ENCODE peak calls at places on chromosome 16, in seven cellular contexts. S, E, L, U, F, D and T are unnamed samples.

GRCh38 chr16:4309102-4309832 is 6.6 kb upstream of the GLIS2 start:
- DNase-seq in S (no peak), E (no peak), L (no peak), U (no peak), F (no peak), D (no peak), T (no peak)

GRCh38 chr16:20307791-20308190 is 19.5 kb downstream of the GP2 start:
- DNase-seq in S (no peak), E (no peak), L (no peak), U (no peak), F (no peak), D (no peak), T (no peak)

GRCh38 chr16:47905771-47906170 is 250.0 kb downstream of the ABCC12 start:
- DNase-seq in S (no peak), E (no peak), L (no peak), U (no peak), F (no peak), D (no peak), T (no peak)

GRCh38 chr16:4702466-4702808 is 9.1 kb downstream of the NUDT16L1 start:
- DNase-seq in S (no peak), E (no peak), L (no peak), U (no peak), F (no peak), D (no peak), T (no peak)

GRCh38 chr16:76696876-76697275 is 419.7 kb downstream of the CNTNAP4 start:
- DNase-seq in S (no peak), E (no peak), L (no peak), U (no peak), F (no peak), D (no peak), T (no peak)

GRCh38 chr16:25289466-25289865 is 31.8 kb upstream of the ZKSCAN2 start:
- DNase-seq in S (no peak), E (no peak), L (no peak), U (no peak), F (no peak), D (no peak), T (no peak)

GRCh38 chr16:78386925-78387324 is 287.5 kb downstream of the WWOX start:
- DNase-seq in S (no peak), E (no peak), L (no peak), U (no peak), F (no peak), D (no peak), T (no peak)

GRCh38 chr16:68859827-68860226 is 16.5 kb downstream of the TANGO6 start:
- DNase-seq in S (no peak), E (no peak), L (no peak), U (no peak), F (no peak), D (no peak), T (no peak)

GRCh38 chr16:10579965-10580918 is at the start of gene EMP2:
- DNase-seq in S (peak), E (no peak), L (peak), U (peak), F (no peak), D (peak), T (peak)

GRCh38 chr16:35573407-35573806 is 2114.0 kb downstream of the TP53TG3F start:
- DNase-seq in S (no peak), E (no peak), L (no peak), U (no peak), F (no peak), D (no peak), T (no peak)

GRCh38 chr16:76854234-76854633 is 336.8 kb upstream of the MON1B start:
- DNase-seq in S (no peak), E (no peak), L (no peak), U (peak), F (no peak), D (no peak), T (no peak)

GRCh38 chr16:86664518-86665318 is 86.4 kb downstream of the FOXL1 start:
- DNase-seq in S (peak), E (no peak), L (no peak), U (no peak), F (no peak), D (no peak), T (no peak)

GRCh38 chr16:46496701-46497100 is 124.5 kb downstream of the SHCBP1 start:
- DNase-seq in S (no peak), E (no peak), L (no peak), U (no peak), F (no peak), D (no peak), T (no peak)

DNA sequence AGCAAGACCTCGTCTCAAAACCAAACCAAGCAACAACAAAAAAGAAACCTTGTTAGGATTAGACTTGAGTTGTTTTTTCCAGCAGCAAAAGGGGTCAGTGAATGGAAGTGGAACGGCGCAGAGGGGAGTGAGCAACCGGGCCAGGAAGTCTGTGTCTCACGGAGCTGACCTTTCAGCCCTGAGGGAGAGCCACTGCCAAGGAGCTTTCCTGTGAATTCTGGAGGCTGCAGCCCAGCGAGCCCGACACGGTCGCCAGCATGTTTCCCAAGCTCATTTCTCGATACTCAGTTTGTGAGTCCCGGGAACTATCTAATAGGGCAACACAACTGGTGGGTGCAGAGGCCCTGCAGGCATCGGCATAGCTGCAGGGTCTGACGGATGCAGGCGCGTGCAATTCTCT is 19.6 kb downstream of the TELO2 start:
- DNase-seq in S (no peak), E (no peak), L (no peak), U (no peak), F (no peak), D (no peak), T (no peak)
- TF ChIP-seq POLR2AphosphoS5 in S (no peak), E (no peak), L (no peak), U (no peak), F (no peak), D (peak), T (no peak)

DNA sequence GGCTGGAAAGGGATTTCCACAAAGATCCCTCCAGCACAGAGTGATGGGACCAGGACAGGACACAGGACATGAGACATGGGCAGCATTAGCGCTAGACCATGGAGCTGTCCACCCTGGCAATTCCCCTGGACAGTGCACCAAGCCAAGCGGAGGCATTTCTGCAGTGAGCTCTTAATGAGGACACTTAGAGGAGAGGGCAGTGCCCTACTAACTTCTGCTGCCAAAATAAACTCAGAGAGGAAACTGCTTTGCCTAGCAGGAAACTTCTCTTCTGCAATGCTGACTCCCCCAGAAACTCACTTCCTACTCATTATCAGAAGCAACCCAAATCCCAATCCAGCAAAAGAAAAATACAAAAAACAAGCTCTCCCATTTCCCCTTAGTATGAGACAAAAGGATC is 119.2 kb downstream of the HS3ST2 start:
- DNase-seq in S (no peak), E (peak), L (no peak), U (no peak), F (no peak), D (no peak), T (no peak)
- TF ChIP-seq POLR2AphosphoS5 in S (no peak), E (no peak), L (no peak), U (no peak), F (no peak), D (no peak), T (no peak)

DNA sequence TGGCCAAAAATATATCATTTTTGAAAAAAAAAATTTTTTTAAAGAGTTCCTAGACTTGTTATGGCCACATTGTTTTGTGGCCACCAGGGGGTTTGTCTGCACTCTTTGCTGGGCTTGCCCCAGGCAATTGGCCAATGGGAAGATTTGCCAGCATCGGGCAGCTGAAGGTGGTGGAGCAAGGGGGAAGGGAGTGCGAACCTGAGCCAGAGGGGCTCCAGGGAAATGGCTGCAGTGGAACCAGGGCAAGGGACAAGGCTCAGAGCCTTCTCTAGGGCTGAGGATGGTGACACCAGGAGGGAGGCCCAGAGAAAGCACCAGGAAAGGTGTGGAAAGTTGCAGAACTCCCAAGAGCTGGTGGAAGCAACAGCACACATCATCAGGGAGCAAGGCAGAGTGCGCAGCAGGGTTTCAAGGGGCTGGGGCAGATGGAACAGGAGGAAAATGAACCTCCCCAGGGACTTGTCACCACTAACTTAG is 15.5 kb upstream of the CMIP start:
- DNase-seq in S (peak), E (peak), L (no peak), U (peak), F (no peak), D (no peak), T (no peak)
- TF ChIP-seq POLR2AphosphoS5 in S (no peak), E (no peak), L (no peak), U (no peak), F (no peak), D (no peak), T (no peak)

GRCh38 chr16:26816885-26817571 is 249.7 kb upstream of the C16orf82 start:
- DNase-seq in S (no peak), E (no peak), L (no peak), U (no peak), F (no peak), D (no peak), T (no peak)
- TF ChIP-seq POLR2AphosphoS5 in S (no peak), E (no peak), L (no peak), U (no peak), F (no peak), D (no peak), T (no peak)

DNA sequence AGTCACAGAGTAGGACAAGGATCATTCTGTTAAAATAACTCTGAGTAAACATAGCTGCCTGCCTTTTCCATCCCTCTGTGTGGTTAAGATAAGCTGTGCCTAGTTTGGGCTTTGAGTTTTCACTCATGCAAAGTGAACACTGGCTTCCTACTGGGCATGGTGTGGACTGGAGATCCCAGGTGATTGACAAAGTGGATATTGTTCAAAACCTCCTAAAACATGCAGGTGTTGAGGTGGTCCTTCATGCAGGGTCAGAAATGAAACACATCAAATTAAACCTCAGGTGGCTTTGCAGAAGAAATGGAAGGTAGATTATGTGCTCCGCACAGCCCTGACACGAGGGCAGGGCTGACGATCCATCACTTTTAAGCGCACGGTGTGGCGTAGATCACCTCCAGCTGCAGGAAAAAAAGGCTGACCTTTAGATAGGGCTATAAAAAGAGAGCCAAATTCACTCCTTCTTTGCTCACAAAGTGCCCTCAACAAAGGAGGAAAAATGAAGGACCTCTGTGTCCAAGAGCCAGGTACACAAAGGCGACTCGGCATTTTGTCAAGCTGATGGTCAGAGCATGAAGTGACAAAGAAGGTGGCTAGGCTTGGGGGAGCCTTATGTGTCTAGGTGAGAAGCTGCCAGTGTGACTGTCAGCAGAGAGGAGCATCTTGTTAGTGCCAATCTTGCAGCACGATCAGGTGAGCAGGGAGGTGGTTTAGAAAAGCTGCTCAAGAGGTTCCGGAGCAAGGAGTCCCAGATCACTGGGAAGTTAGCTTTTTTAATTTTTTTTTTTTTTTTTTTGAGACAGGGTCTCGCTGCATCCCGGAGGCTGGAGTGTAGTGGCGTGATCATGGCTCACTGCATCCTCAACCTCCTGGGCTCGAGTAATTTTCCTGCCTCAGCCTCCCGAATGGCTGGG is 19.9 kb upstream of the ITPRIPL2 start:
- DNase-seq in S (no peak), E (no peak), L (no peak), U (no peak), F (no peak), D (no peak), T (no peak)
- TF ChIP-seq POLR2AphosphoS5 in S (no peak), E (no peak), L (no peak), U (no peak), F (no peak), D (no peak), T (no peak)

DNA sequence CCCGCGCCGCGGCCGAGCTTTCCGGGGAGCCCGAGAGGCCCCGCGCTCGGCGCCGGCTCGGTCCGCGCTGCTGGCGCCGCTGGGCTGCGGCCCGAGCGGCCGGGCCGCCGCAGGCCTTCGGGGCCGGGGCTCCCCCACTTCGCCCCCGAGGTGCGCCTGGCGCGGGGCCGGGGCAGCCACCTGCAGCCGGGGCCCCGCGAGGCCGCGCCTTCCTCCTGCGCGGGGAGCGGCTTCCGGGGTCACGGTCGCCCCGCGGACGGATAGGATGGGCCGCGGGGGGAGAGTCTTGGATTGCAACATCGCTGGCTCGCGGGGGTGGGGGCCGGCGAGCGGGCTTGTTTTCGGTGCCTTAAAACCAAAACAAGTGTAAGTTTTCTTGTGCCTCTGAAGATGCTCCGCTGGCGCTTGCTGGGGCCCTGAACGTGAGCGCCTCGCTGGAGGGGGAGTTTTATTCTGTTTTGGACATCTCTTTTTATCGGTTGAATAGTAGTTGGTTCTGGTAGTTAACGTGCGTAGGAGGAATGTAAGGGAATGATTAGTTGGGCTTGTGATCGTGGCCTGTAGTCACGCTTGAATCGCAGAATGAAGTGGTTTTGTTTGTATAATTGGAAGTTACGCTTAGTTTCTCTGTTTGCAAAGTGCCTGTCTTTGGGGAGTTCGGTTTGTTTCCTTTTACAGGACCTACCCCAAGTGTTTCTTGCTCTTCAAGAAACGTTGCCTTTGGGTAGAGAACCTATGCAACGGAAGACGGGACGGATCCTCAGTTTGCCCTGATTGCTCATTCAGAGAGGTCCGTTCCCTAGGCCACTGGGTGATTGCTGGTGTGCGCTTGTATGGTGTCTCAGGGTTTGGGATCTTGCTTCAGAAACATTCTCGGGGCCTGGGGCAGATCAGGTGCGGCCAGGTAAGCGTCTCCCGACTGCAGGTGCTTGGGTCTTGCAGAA is 724 bp downstream of the UBE2I start:
- DNase-seq in S (peak), E (peak), L (no peak), U (peak), F (no peak), D (peak), T (no peak)
- TF ChIP-seq POLR2AphosphoS5 in S (no peak), E (no peak), L (peak), U (no peak), F (peak), D (no peak), T (no peak)

GRCh38 chr16:66207139-66207863 is 159.2 kb upstream of the CDH5 start:
- DNase-seq in S (no peak), E (peak), L (no peak), U (no peak), F (peak), D (no peak), T (no peak)
- TF ChIP-seq POLR2AphosphoS5 in S (no peak), E (peak), L (no peak), U (no peak), F (peak), D (no peak), T (no peak)

GRCh38 chr16:8846401-8846932 is 22.3 kb downstream of the CARHSP1 start:
- DNase-seq in S (no peak), E (no peak), L (no peak), U (peak), F (no peak), D (peak), T (no peak)

GRCh38 chr16:8849411-8850011 is 19.3 kb downstream of the CARHSP1 start:
- DNase-seq in S (no peak), E (no peak), L (peak), U (peak), F (no peak), D (peak), T (no peak)

GRCh38 chr16:8848939-8849391 is 19.8 kb downstream of the CARHSP1 start:
- DNase-seq in S (no peak), E (no peak), L (peak), U (peak), F (no peak), D (peak), T (no peak)

GRCh38 chr16:8847623-8848022 is 21.2 kb downstream of the CARHSP1 start:
- DNase-seq in S (no peak), E (no peak), L (no peak), U (peak), F (peak), D (peak), T (no peak)

DNA sequence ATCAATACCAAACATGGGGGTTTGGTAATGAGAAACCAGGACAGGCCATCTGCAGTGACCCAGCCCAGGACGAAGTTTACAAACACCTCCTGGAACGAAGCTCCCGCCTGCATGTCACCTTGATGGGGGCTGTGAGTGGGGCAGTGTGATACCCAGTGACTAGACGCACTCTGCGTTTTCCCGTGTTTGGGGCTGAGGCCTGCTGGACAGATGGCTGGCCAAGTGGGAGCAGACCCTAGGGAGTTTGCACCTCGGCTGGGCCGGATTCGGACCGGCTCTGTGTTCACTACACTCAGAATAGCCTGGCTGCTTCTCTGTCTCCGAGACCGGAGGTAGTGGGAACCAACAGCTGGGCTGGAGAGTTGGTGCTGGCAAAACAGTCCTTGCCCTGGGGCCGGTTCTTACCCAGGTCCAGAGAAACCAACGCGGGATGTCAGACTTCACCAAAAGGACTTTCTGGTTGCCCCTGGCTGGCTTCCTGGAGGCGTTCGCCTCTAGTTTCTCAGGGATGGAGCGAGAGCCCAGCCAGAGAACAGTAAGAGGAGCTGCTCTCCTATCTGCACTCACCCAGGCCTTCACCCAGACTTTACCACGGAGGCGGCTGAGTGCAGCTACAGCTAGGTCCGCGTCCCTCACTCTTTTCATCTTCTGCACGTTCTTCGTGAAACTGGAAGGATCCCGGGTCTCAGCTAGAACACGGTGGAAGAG is 20.4 kb downstream of the CARHSP1 start:
- DNase-seq in S (no peak), E (no peak), L (no peak), U (peak), F (no peak), D (peak), T (no peak)
- TF ChIP-seq POLR2AphosphoS5 in S (no peak), E (no peak), L (peak), U (peak), F (no peak), D (peak), T (no peak)